ENCODE peak calls at places on chromosome 18, in five cellular contexts. N, A, T, L and I are unnamed samples. For H3K4me1, the result is how much of the 10 kb centered on the place peaks cover.

GRCh38 chr18:58336605-58337004 is 292.3 kb downstream of the ALPK2 start:
- DNase-seq in T (no peak), N (no peak), A (no peak), L (no peak), I (no peak)

GRCh38 chr18:12862467-12862866 is 21.6 kb downstream of the PTPN2 start:
- DNase-seq in T (no peak), A (peak), N (no peak), L (peak), I (no peak)

GRCh38 chr18:77737412-77737811 is 487.8 kb downstream of the GALR1 start:
- DNase-seq in L (no peak), N (no peak), T (no peak), A (no peak), I (no peak)

GRCh38 chr18:77254711-77255110 is 5.1 kb downstream of the GALR1 start:
- DNase-seq in L (no peak), N (no peak), T (no peak), A (no peak), I (no peak)

GRCh38 chr18:57976230-57976773 is 67.7 kb upstream of the NEDD4L start:
- DNase-seq in N (no peak), T (no peak), A (no peak), L (no peak), I (no peak)

GRCh38 chr18:11669271-11669947 is 19.7 kb upstream of the GNAL start:
- DNase-seq in T (no peak), L (no peak), A (no peak), N (no peak), I (no peak)

GRCh38 chr18:58541789-58542425 is 87.0 kb downstream of the ALPK2 start:
- DNase-seq in L (peak), N (no peak), A (peak), T (peak), I (no peak)

GRCh38 chr18:44943201-44943881 is 262.7 kb downstream of the SETBP1 start:
- DNase-seq in N (no peak), T (peak), A (no peak), L (peak), I (no peak)

GRCh38 chr18:7514796-7515440 is 52.2 kb upstream of the PTPRM start:
- DNase-seq in T (peak), A (no peak), N (no peak), L (peak), I (no peak)

GRCh38 chr18:59123588-59124369 is 15.9 kb upstream of the SEC11C start:
- DNase-seq in N (no peak), A (no peak), L (peak), T (peak), I (no peak)

GRCh38 chr18:37282386-37283037 is 283.1 kb downstream of the CELF4 start:
- DNase-seq in T (peak), A (no peak), N (no peak), L (no peak), I (no peak)

GRCh38 chr18:35252466-35252865 is 11.6 kb downstream of the ZNF397 start:
- DNase-seq in L (no peak), T (no peak), A (no peak), N (no peak), I (no peak)

GRCh38 chr18:67104700-67105284 is 411.7 kb downstream of the DSEL start:
- DNase-seq in A (peak), L (peak), T (peak), N (peak), I (peak)

GRCh38 chr18:69889009-69889408 is 58.7 kb downstream of the CD226 start:
- DNase-seq in L (no peak), N (no peak), T (no peak), A (no peak), I (no peak)

GRCh38 chr18:39062426-39062825 is 1496.8 kb upstream of the CELF4 start:
- DNase-seq in T (no peak), A (no peak), N (no peak), L (no peak), I (no peak)

GRCh38 chr18:45702871-45703270 is 21.1 kb upstream of the SLC14A1 start:
- DNase-seq in T (no peak), N (no peak), L (no peak), A (no peak), I (no peak)

GRCh38 chr18:67733094-67733493 is 216.6 kb upstream of the DSEL start:
- DNase-seq in L (no peak), A (no peak), T (peak), N (no peak), I (no peak)

GRCh38 chr18:10264260-10264659 is 190.2 kb upstream of the APCDD1 start:
- DNase-seq in N (no peak), L (no peak), T (no peak), A (no peak), I (no peak)

GRCh38 chr18:23181547-23181946 is 46.3 kb downstream of the CABLES1 start:
- DNase-seq in L (no peak), A (no peak), T (no peak), N (no peak), I (no peak)

GRCh38 chr18:79516441-79516931 is 120.8 kb downstream of the NFATC1 start:
- DNase-seq in T (no peak), N (no peak), L (no peak), A (no peak), I (no peak)

GRCh38 chr18:505483-506122 is 5.1 kb upstream of the COLEC12 start:
- DNase-seq in T (no peak), L (no peak), A (no peak), N (no peak), I (no peak)

GRCh38 chr18:76670564-76671288 is 151.6 kb upstream of the ZNF236 start:
- DNase-seq in A (no peak), T (no peak), N (peak), L (no peak), I (peak)

GRCh38 chr18:6629635-6630140 is 99.8 kb upstream of the ARHGAP28 start:
- DNase-seq in T (peak), N (no peak), L (no peak), A (no peak), I (no peak)

GRCh38 chr18:72410399-72410798 is 133.7 kb downstream of the CBLN2 start:
- DNase-seq in A (no peak), T (no peak), N (no peak), L (no peak), I (no peak)

DNA sequence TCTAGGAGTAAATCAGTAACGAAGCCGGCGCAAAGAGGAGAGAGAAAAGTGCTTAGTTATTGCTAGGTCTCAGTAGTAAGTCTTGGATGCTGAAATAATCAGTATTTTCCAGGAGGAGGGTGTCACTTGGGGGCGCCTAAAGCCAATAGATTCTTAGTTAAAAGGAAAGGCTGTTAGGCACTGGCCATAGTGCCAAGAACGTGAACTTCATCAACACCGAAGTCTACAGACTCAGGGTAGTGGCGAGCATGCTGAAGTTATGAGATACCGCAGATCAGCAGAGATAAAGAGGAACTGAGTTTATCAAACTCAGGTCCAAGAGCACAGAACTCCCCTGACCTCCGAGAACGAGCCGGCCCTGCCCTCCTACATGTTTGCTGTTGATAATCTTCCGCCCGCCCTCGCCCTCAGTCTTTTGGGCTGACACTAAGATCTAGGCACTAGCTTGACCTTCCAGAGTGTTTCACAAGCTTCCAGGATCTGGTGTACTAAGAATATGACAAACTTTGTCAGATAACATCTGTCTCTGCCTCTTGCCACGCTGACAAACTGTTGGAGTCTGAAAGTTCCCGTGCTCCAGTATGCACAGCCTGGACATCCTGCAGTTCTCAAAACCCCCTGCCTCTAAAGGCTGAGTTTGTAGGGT is 49.2 kb downstream of the CYB5A start:
- DNase-seq in L (peak), A (no peak), T (peak), N (no peak), I (no peak)
- TF ChIP-seq CTCF in L (peak), A (no peak), T (peak), N (no peak), I (no peak)

GRCh38 chr18:26176134-26176533 is 42.5 kb downstream of the PSMA8 start:
- DNase-seq in T (no peak), L (no peak), A (no peak), N (no peak), I (no peak)
- H3K27ac ChIP-seq in T (no peak), L (no peak), A (no peak), N (no peak), I (no peak)

GRCh38 chr18:48996041-48996440 is 45.3 kb upstream of the SMAD7 start:
- DNase-seq in A (no peak), L (no peak), T (no peak), N (no peak), I (no peak)
- H3K4me1 ChIP-seq in A (half or more), L (half or more), T (under half), N (under half), I (under half)

DNA sequence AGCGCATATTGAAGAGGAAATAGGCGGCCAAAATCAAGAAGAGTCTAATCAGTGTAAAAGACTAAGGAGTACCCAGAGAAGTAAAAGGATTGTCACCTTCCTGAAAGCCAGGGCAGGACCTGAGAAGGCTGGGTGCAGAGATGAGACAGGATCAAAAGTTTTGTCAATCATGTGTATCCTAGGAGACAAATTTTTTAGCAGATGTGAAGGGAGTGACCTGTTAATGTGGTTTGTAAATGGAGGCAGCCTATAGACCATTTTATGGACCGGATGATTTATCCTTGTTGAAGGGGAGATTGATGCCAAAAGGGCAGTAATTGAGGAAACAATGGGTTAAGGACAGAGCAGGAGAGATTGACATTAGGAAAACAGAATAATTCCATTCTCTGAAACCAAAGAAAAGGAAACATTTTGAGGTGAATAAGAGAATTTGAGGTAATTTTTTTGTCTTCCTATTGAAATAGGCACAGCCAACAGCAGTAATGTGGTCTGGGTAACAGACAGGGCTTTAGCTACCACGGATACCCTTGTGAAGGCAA is 856 bp downstream of the NDC80 start:
- DNase-seq in A (no peak), L (no peak), N (no peak), T (no peak), I (no peak)
- TF ChIP-seq CTCF in A (no peak), L (no peak), N (no peak), T (no peak), I (no peak)

GRCh38 chr18:24934231-24934932 is 417.6 kb downstream of the ZNF521 start:
- DNase-seq in N (no peak), L (no peak), A (no peak), T (no peak), I (no peak)

GRCh38 chr18:24935008-24935407 is 417.0 kb downstream of the ZNF521 start:
- DNase-seq in L (no peak), A (no peak), T (no peak), N (no peak), I (no peak)

GRCh38 chr18:24937624-24938285 is 414.2 kb downstream of the ZNF521 start:
- DNase-seq in A (no peak), N (no peak), T (no peak), L (no peak), I (no peak)

GRCh38 chr18:24933345-24933744 is 418.6 kb downstream of the ZNF521 start:
- DNase-seq in L (no peak), A (no peak), N (no peak), T (no peak), I (no peak)

DNA sequence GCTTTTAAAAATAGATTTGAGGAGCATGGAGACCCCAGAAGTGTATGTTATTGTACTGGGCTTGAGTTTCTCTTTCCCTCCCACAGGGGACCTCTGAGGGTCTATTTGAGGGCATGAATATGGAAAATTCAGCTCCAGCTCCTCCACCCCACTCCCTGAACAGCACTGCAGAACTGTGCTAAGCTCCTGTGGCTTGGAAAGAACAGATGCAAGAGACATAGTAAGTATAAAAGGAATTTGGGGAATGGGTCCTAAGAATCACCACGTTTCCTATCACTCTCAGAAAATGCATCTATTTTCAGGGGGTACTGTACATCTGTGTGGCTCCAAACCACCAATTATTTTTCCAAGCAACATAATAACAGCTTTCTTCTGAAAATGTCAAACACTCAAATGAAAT is 416.1 kb downstream of the ZNF521 start:
- DNase-seq in A (no peak), L (no peak), N (no peak), T (no peak), I (no peak)
- H3K27ac ChIP-seq in A (no peak), L (no peak), N (no peak), T (no peak), I (no peak)

GRCh38 chr18:32353257-32353656 is 117.4 kb downstream of the GAREM1 start:
- DNase-seq in A (no peak), N (no peak), T (no peak), L (no peak), I (no peak)

GRCh38 chr18:32358075-32358474 is 112.6 kb downstream of the GAREM1 start:
- DNase-seq in N (no peak), A (no peak), L (no peak), T (no peak), I (no peak)

GRCh38 chr18:32351014-32351413 is 119.7 kb downstream of the GAREM1 start:
- DNase-seq in N (no peak), A (no peak), T (peak), L (no peak), I (no peak)

GRCh38 chr18:32358529-32358928 is 112.2 kb downstream of the GAREM1 start:
- DNase-seq in T (no peak), A (no peak), N (no peak), L (no peak), I (no peak)

DNA sequence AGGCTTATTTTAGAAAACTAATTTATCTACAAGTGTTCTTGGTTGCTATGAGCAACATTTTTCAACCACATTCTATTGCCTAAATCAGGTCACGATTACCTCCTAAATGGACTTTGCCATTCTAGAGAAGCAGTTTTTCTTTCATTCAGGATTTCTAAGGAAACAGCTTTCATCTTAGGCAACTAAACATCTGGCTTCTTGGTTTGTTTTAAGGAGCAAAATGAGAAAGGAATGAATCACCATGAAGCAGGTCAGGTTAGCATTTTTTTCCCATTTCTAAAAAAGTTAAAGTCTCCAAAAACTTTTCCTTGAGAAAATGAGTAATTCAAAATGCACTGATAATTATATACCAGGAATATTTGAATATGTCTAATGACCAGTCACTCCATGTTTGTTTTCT is 114.8 kb downstream of the GAREM1 start:
- DNase-seq in L (no peak), N (no peak), T (peak), A (no peak), I (no peak)
- H3K4me1 ChIP-seq in L (under half), N (under half), T (under half), A (under half), I (under half)